ENCODE peak calls at places on chromosomes 12 and 14, in eight cellular contexts. One of them, this sample, is unnamed.

GRCh38 chr12:1365703-1366102 is 228.7 kb downstream of the FBXL14 start:
- DNase-seq in AML-193: no peak
- DNase-seq in activated CD4-positive, alpha-beta T cell treated with anti-CD3 and anti-CD28 coated beads, Interleukin-2, amount 50 U/mL, for 24 hours: no peak
- DNase-seq in activated T-cell treated with anti-CD3 and anti-CD28 coated beads for 4 hours: no peak
- DNase-seq in transverse colon: no peak
- DNase-seq in neural crest cell: no peak
- DNase-seq in amygdala: no peak
- DNase-seq in frontal cortex: no peak
- DNase-seq in this sample: no peak

GRCh38 chr12:76072568-76072967 is 11.9 kb downstream of the NAP1L1 start:
- DNase-seq in frontal cortex: no peak
- DNase-seq in activated CD4-positive, alpha-beta T cell treated with anti-CD3 and anti-CD28 coated beads, Interleukin-2, amount 50 U/mL, for 24 hours: no peak
- DNase-seq in AML-193: no peak
- DNase-seq in activated T-cell treated with anti-CD3 and anti-CD28 coated beads for 4 hours: no peak
- DNase-seq in transverse colon: no peak
- DNase-seq in amygdala: no peak
- DNase-seq in neural crest cell: no peak
- DNase-seq in this sample: no peak

GRCh38 chr12:71726548-71726947 is 28.1 kb upstream of the RAB21 start:
- DNase-seq in frontal cortex: no peak
- DNase-seq in AML-193: no peak
- DNase-seq in transverse colon: no peak
- DNase-seq in activated CD4-positive, alpha-beta T cell treated with anti-CD3 and anti-CD28 coated beads, Interleukin-2, amount 50 U/mL, for 24 hours: no peak
- DNase-seq in neural crest cell: no peak
- DNase-seq in activated T-cell treated with anti-CD3 and anti-CD28 coated beads for 4 hours: no peak
- DNase-seq in amygdala: no peak
- DNase-seq in this sample: no peak

GRCh38 chr14:99966912-99967311 is 98.3 kb upstream of the EVL start:
- DNase-seq in activated T-cell treated with anti-CD3 and anti-CD28 coated beads for 4 hours: no peak
- DNase-seq in neural crest cell: no peak
- DNase-seq in AML-193: no peak
- DNase-seq in activated CD4-positive, alpha-beta T cell treated with anti-CD3 and anti-CD28 coated beads, Interleukin-2, amount 50 U/mL, for 24 hours: no peak
- DNase-seq in transverse colon: no peak
- DNase-seq in frontal cortex: no peak
- DNase-seq in amygdala: no peak
- DNase-seq in this sample: no peak

GRCh38 chr12:109294286-109294796 is 14.7 kb downstream of the FOXN4 start:
- DNase-seq in AML-193: no peak
- DNase-seq in activated CD4-positive, alpha-beta T cell treated with anti-CD3 and anti-CD28 coated beads, Interleukin-2, amount 50 U/mL, for 24 hours: no peak
- DNase-seq in transverse colon: no peak
- DNase-seq in activated T-cell treated with anti-CD3 and anti-CD28 coated beads for 4 hours: no peak
- DNase-seq in frontal cortex: no peak
- DNase-seq in amygdala: no peak
- DNase-seq in neural crest cell: no peak
- DNase-seq in this sample: no peak

GRCh38 chr14:95380350-95381042 is 60.8 kb upstream of the CLMN start:
- DNase-seq in frontal cortex: no peak
- DNase-seq in transverse colon: no peak
- DNase-seq in activated CD4-positive, alpha-beta T cell treated with anti-CD3 and anti-CD28 coated beads, Interleukin-2, amount 50 U/mL, for 24 hours: no peak
- DNase-seq in neural crest cell: no peak
- DNase-seq in activated T-cell treated with anti-CD3 and anti-CD28 coated beads for 4 hours: no peak
- DNase-seq in amygdala: no peak
- DNase-seq in AML-193: no peak
- DNase-seq in this sample: no peak

GRCh38 chr12:131203666-131204415 is 250.1 kb downstream of the ADGRD1 start:
- DNase-seq in activated T-cell treated with anti-CD3 and anti-CD28 coated beads for 4 hours: no peak
- DNase-seq in frontal cortex: no peak
- DNase-seq in amygdala: no peak
- DNase-seq in transverse colon: no peak
- DNase-seq in activated CD4-positive, alpha-beta T cell treated with anti-CD3 and anti-CD28 coated beads, Interleukin-2, amount 50 U/mL, for 24 hours: no peak
- DNase-seq in neural crest cell: no peak
- DNase-seq in AML-193: no peak
- DNase-seq in this sample: no peak

GRCh38 chr14:94123868-94124267 is 5.5 kb downstream of the IFI27L2 start:
- DNase-seq in transverse colon: no peak
- DNase-seq in neural crest cell: no peak
- DNase-seq in activated CD4-positive, alpha-beta T cell treated with anti-CD3 and anti-CD28 coated beads, Interleukin-2, amount 50 U/mL, for 24 hours: no peak
- DNase-seq in frontal cortex: no peak
- DNase-seq in activated T-cell treated with anti-CD3 and anti-CD28 coated beads for 4 hours: no peak
- DNase-seq in AML-193: no peak
- DNase-seq in amygdala: no peak
- DNase-seq in this sample: no peak

GRCh38 chr14:76257111-76257803 is 105.5 kb downstream of the GPATCH2L start:
- DNase-seq in activated CD4-positive, alpha-beta T cell treated with anti-CD3 and anti-CD28 coated beads, Interleukin-2, amount 50 U/mL, for 24 hours: no peak
- DNase-seq in activated T-cell treated with anti-CD3 and anti-CD28 coated beads for 4 hours: no peak
- DNase-seq in frontal cortex: no peak
- DNase-seq in transverse colon: no peak
- DNase-seq in amygdala: no peak
- DNase-seq in neural crest cell: no peak
- DNase-seq in AML-193: no peak
- DNase-seq in this sample: no peak

GRCh38 chr14:98711453-98711852 is 560.5 kb downstream of the BCL11B start:
- DNase-seq in activated T-cell treated with anti-CD3 and anti-CD28 coated beads for 4 hours: no peak
- DNase-seq in AML-193: no peak
- DNase-seq in neural crest cell: no peak
- DNase-seq in amygdala: no peak
- DNase-seq in activated CD4-positive, alpha-beta T cell treated with anti-CD3 and anti-CD28 coated beads, Interleukin-2, amount 50 U/mL, for 24 hours: no peak
- DNase-seq in frontal cortex: no peak
- DNase-seq in transverse colon: no peak
- DNase-seq in this sample: no peak

GRCh38 chr14:101191882-101192660 is 288.5 kb upstream of the RTL1 start:
- DNase-seq in activated T-cell treated with anti-CD3 and anti-CD28 coated beads for 4 hours: no peak
- DNase-seq in AML-193: no peak
- DNase-seq in amygdala: no peak
- DNase-seq in transverse colon: no peak
- DNase-seq in frontal cortex: no peak
- DNase-seq in neural crest cell: no peak
- DNase-seq in activated CD4-positive, alpha-beta T cell treated with anti-CD3 and anti-CD28 coated beads, Interleukin-2, amount 50 U/mL, for 24 hours: no peak
- DNase-seq in this sample: no peak

GRCh38 chr14:98945611-98946570 is 326.1 kb downstream of the BCL11B start:
- DNase-seq in activated T-cell treated with anti-CD3 and anti-CD28 coated beads for 4 hours: no peak
- DNase-seq in frontal cortex: no peak
- DNase-seq in activated CD4-positive, alpha-beta T cell treated with anti-CD3 and anti-CD28 coated beads, Interleukin-2, amount 50 U/mL, for 24 hours: no peak
- DNase-seq in transverse colon: no peak
- DNase-seq in amygdala: no peak
- DNase-seq in neural crest cell: no peak
- DNase-seq in AML-193: no peak
- DNase-seq in this sample: no peak

GRCh38 chr12:122790393-122791075 is 16.2 kb downstream of the CCDC62 start:
- DNase-seq in activated CD4-positive, alpha-beta T cell treated with anti-CD3 and anti-CD28 coated beads, Interleukin-2, amount 50 U/mL, for 24 hours: no peak
- DNase-seq in neural crest cell: no peak
- DNase-seq in frontal cortex: no peak
- DNase-seq in transverse colon: no peak
- DNase-seq in AML-193: no peak
- DNase-seq in activated T-cell treated with anti-CD3 and anti-CD28 coated beads for 4 hours: no peak
- DNase-seq in amygdala: no peak
- DNase-seq in this sample: no peak

GRCh38 chr14:52706286-52706685 is 714 bp upstream of the PSMC6 start:
- DNase-seq in AML-193: no peak
- DNase-seq in amygdala: no peak
- DNase-seq in activated T-cell treated with anti-CD3 and anti-CD28 coated beads for 4 hours: peak
- DNase-seq in transverse colon: no peak
- DNase-seq in activated CD4-positive, alpha-beta T cell treated with anti-CD3 and anti-CD28 coated beads, Interleukin-2, amount 50 U/mL, for 24 hours: no peak
- DNase-seq in frontal cortex: no peak
- DNase-seq in neural crest cell: no peak
- DNase-seq in this sample: no peak

GRCh38 chr12:17528394-17528793 is 561.6 kb downstream of the RERGL start:
- DNase-seq in AML-193: no peak
- DNase-seq in frontal cortex: no peak
- DNase-seq in amygdala: no peak
- DNase-seq in activated CD4-positive, alpha-beta T cell treated with anti-CD3 and anti-CD28 coated beads, Interleukin-2, amount 50 U/mL, for 24 hours: no peak
- DNase-seq in activated T-cell treated with anti-CD3 and anti-CD28 coated beads for 4 hours: no peak
- DNase-seq in transverse colon: no peak
- DNase-seq in neural crest cell: no peak
- DNase-seq in this sample: no peak

GRCh38 chr12:67077617-67078016 is 191.5 kb upstream of the CAND1 start:
- DNase-seq in activated CD4-positive, alpha-beta T cell treated with anti-CD3 and anti-CD28 coated beads, Interleukin-2, amount 50 U/mL, for 24 hours: no peak
- DNase-seq in amygdala: no peak
- DNase-seq in transverse colon: no peak
- DNase-seq in activated T-cell treated with anti-CD3 and anti-CD28 coated beads for 4 hours: no peak
- DNase-seq in frontal cortex: no peak
- DNase-seq in AML-193: no peak
- DNase-seq in neural crest cell: no peak
- DNase-seq in this sample: no peak

GRCh38 chr14:21104448-21105060 is 3.7 kb downstream of the TMEM253 start:
- DNase-seq in amygdala: peak
- DNase-seq in transverse colon: peak
- DNase-seq in neural crest cell: peak
- DNase-seq in activated CD4-positive, alpha-beta T cell treated with anti-CD3 and anti-CD28 coated beads, Interleukin-2, amount 50 U/mL, for 24 hours: peak
- DNase-seq in activated T-cell treated with anti-CD3 and anti-CD28 coated beads for 4 hours: peak
- DNase-seq in AML-193: peak
- DNase-seq in frontal cortex: peak
- DNase-seq in this sample: peak

GRCh38 chr12:5096241-5096880 is 52.7 kb downstream of the KCNA5 start:
- DNase-seq in neural crest cell: no peak
- DNase-seq in transverse colon: no peak
- DNase-seq in amygdala: no peak
- DNase-seq in activated T-cell treated with anti-CD3 and anti-CD28 coated beads for 4 hours: no peak
- DNase-seq in activated CD4-positive, alpha-beta T cell treated with anti-CD3 and anti-CD28 coated beads, Interleukin-2, amount 50 U/mL, for 24 hours: no peak
- DNase-seq in frontal cortex: no peak
- DNase-seq in AML-193: no peak
- DNase-seq in this sample: no peak

GRCh38 chr12:123363743-123364531 is 710 bp downstream of the SBNO1 start:
- DNase-seq in activated CD4-positive, alpha-beta T cell treated with anti-CD3 and anti-CD28 coated beads, Interleukin-2, amount 50 U/mL, for 24 hours: peak
- DNase-seq in neural crest cell: peak
- DNase-seq in transverse colon: peak
- DNase-seq in frontal cortex: no peak
- DNase-seq in amygdala: no peak
- DNase-seq in AML-193: no peak
- DNase-seq in activated T-cell treated with anti-CD3 and anti-CD28 coated beads for 4 hours: peak
- DNase-seq in this sample: no peak

GRCh38 chr12:24537241-24537860 is 411.6 kb downstream of the BCAT1 start:
- DNase-seq in neural crest cell: no peak
- DNase-seq in AML-193: no peak
- DNase-seq in frontal cortex: no peak
- DNase-seq in transverse colon: no peak
- DNase-seq in activated CD4-positive, alpha-beta T cell treated with anti-CD3 and anti-CD28 coated beads, Interleukin-2, amount 50 U/mL, for 24 hours: no peak
- DNase-seq in activated T-cell treated with anti-CD3 and anti-CD28 coated beads for 4 hours: no peak
- DNase-seq in amygdala: no peak
- DNase-seq in this sample: no peak

GRCh38 chr14:21105095-21105494 is 4.2 kb downstream of the TMEM253 start:
- DNase-seq in transverse colon: no peak
- DNase-seq in amygdala: no peak
- DNase-seq in activated CD4-positive, alpha-beta T cell treated with anti-CD3 and anti-CD28 coated beads, Interleukin-2, amount 50 U/mL, for 24 hours: no peak
- DNase-seq in frontal cortex: no peak
- DNase-seq in activated T-cell treated with anti-CD3 and anti-CD28 coated beads for 4 hours: no peak
- DNase-seq in AML-193: no peak
- DNase-seq in neural crest cell: no peak
- DNase-seq in this sample: no peak

GRCh38 chr14:99191663-99192621 is 80.1 kb downstream of the BCL11B start:
- DNase-seq in activated T-cell treated with anti-CD3 and anti-CD28 coated beads for 4 hours: no peak
- DNase-seq in frontal cortex: no peak
- DNase-seq in AML-193: no peak
- DNase-seq in neural crest cell: no peak
- DNase-seq in amygdala: no peak
- DNase-seq in activated CD4-positive, alpha-beta T cell treated with anti-CD3 and anti-CD28 coated beads, Interleukin-2, amount 50 U/mL, for 24 hours: no peak
- DNase-seq in transverse colon: peak
- DNase-seq in this sample: no peak

GRCh38 chr12:65895759-65896656 is 71.7 kb downstream of the HMGA2 start:
- DNase-seq in AML-193: no peak
- DNase-seq in activated CD4-positive, alpha-beta T cell treated with anti-CD3 and anti-CD28 coated beads, Interleukin-2, amount 50 U/mL, for 24 hours: no peak
- DNase-seq in amygdala: no peak
- DNase-seq in activated T-cell treated with anti-CD3 and anti-CD28 coated beads for 4 hours: no peak
- DNase-seq in transverse colon: no peak
- DNase-seq in frontal cortex: no peak
- DNase-seq in neural crest cell: no peak
- DNase-seq in this sample: no peak

GRCh38 chr14:74401504-74402241 is 24.3 kb downstream of the SYNDIG1L start:
- DNase-seq in AML-193: no peak
- DNase-seq in transverse colon: peak
- DNase-seq in activated CD4-positive, alpha-beta T cell treated with anti-CD3 and anti-CD28 coated beads, Interleukin-2, amount 50 U/mL, for 24 hours: no peak
- DNase-seq in frontal cortex: no peak
- DNase-seq in activated T-cell treated with anti-CD3 and anti-CD28 coated beads for 4 hours: peak
- DNase-seq in neural crest cell: peak
- DNase-seq in amygdala: no peak
- DNase-seq in this sample: no peak

GRCh38 chr12:31524791-31525495 is 66.0 kb downstream of the DENND5B start:
- DNase-seq in activated T-cell treated with anti-CD3 and anti-CD28 coated beads for 4 hours: no peak
- DNase-seq in frontal cortex: no peak
- DNase-seq in transverse colon: no peak
- DNase-seq in neural crest cell: no peak
- DNase-seq in amygdala: no peak
- DNase-seq in AML-193: no peak
- DNase-seq in activated CD4-positive, alpha-beta T cell treated with anti-CD3 and anti-CD28 coated beads, Interleukin-2, amount 50 U/mL, for 24 hours: no peak
- DNase-seq in this sample: no peak

GRCh38 chr12:88393017-88393767 is 187.1 kb downstream of the KITLG start:
- DNase-seq in activated CD4-positive, alpha-beta T cell treated with anti-CD3 and anti-CD28 coated beads, Interleukin-2, amount 50 U/mL, for 24 hours: no peak
- DNase-seq in activated T-cell treated with anti-CD3 and anti-CD28 coated beads for 4 hours: no peak
- DNase-seq in frontal cortex: no peak
- DNase-seq in transverse colon: no peak
- DNase-seq in AML-193: peak
- DNase-seq in neural crest cell: no peak
- DNase-seq in amygdala: no peak
- DNase-seq in this sample: no peak

GRCh38 chr14:70032447-70032846 is 153.2 kb downstream of the SMOC1 start:
- DNase-seq in activated CD4-positive, alpha-beta T cell treated with anti-CD3 and anti-CD28 coated beads, Interleukin-2, amount 50 U/mL, for 24 hours: no peak
- DNase-seq in transverse colon: no peak
- DNase-seq in activated T-cell treated with anti-CD3 and anti-CD28 coated beads for 4 hours: no peak
- DNase-seq in AML-193: no peak
- DNase-seq in amygdala: no peak
- DNase-seq in neural crest cell: no peak
- DNase-seq in frontal cortex: no peak
- DNase-seq in this sample: no peak

GRCh38 chr12:12612403-12612802 is 727 bp downstream of the CREBL2 start:
- DNase-seq in activated CD4-positive, alpha-beta T cell treated with anti-CD3 and anti-CD28 coated beads, Interleukin-2, amount 50 U/mL, for 24 hours: no peak
- DNase-seq in AML-193: peak
- DNase-seq in activated T-cell treated with anti-CD3 and anti-CD28 coated beads for 4 hours: no peak
- DNase-seq in transverse colon: no peak
- DNase-seq in frontal cortex: peak
- DNase-seq in neural crest cell: peak
- DNase-seq in amygdala: no peak
- DNase-seq in this sample: no peak

GRCh38 chr12:98532687-98533304 is 17.4 kb downstream of the TMPO start:
- DNase-seq in amygdala: no peak
- DNase-seq in AML-193: peak
- DNase-seq in frontal cortex: no peak
- DNase-seq in activated T-cell treated with anti-CD3 and anti-CD28 coated beads for 4 hours: no peak
- DNase-seq in neural crest cell: no peak
- DNase-seq in activated CD4-positive, alpha-beta T cell treated with anti-CD3 and anti-CD28 coated beads, Interleukin-2, amount 50 U/mL, for 24 hours: no peak
- DNase-seq in transverse colon: no peak
- DNase-seq in this sample: no peak

GRCh38 chr12:73677520-73678291 is 859.9 kb upstream of the ATXN7L3B start:
- DNase-seq in activated CD4-positive, alpha-beta T cell treated with anti-CD3 and anti-CD28 coated beads, Interleukin-2, amount 50 U/mL, for 24 hours: no peak
- DNase-seq in transverse colon: no peak
- DNase-seq in activated T-cell treated with anti-CD3 and anti-CD28 coated beads for 4 hours: no peak
- DNase-seq in frontal cortex: no peak
- DNase-seq in amygdala: no peak
- DNase-seq in AML-193: no peak
- DNase-seq in neural crest cell: no peak
- DNase-seq in this sample: no peak

GRCh38 chr12:70828391-70828790 is 92.1 kb downstream of the PTPRR start:
- DNase-seq in activated T-cell treated with anti-CD3 and anti-CD28 coated beads for 4 hours: no peak
- DNase-seq in AML-193: no peak
- DNase-seq in neural crest cell: no peak
- DNase-seq in transverse colon: no peak
- DNase-seq in activated CD4-positive, alpha-beta T cell treated with anti-CD3 and anti-CD28 coated beads, Interleukin-2, amount 50 U/mL, for 24 hours: no peak
- DNase-seq in frontal cortex: no peak
- DNase-seq in amygdala: no peak
- DNase-seq in this sample: no peak

GRCh38 chr12:58496411-58496810 is 423.9 kb downstream of the LRIG3 start:
- DNase-seq in AML-193: no peak
- DNase-seq in frontal cortex: no peak
- DNase-seq in amygdala: no peak
- DNase-seq in activated T-cell treated with anti-CD3 and anti-CD28 coated beads for 4 hours: no peak
- DNase-seq in transverse colon: no peak
- DNase-seq in activated CD4-positive, alpha-beta T cell treated with anti-CD3 and anti-CD28 coated beads, Interleukin-2, amount 50 U/mL, for 24 hours: no peak
- DNase-seq in neural crest cell: no peak
- DNase-seq in this sample: no peak

GRCh38 chr12:79655036-79655435 is 35.7 kb downstream of the PAWR start:
- DNase-seq in frontal cortex: no peak
- DNase-seq in activated CD4-positive, alpha-beta T cell treated with anti-CD3 and anti-CD28 coated beads, Interleukin-2, amount 50 U/mL, for 24 hours: no peak
- DNase-seq in transverse colon: no peak
- DNase-seq in neural crest cell: no peak
- DNase-seq in AML-193: no peak
- DNase-seq in amygdala: no peak
- DNase-seq in activated T-cell treated with anti-CD3 and anti-CD28 coated beads for 4 hours: no peak
- DNase-seq in this sample: no peak

GRCh38 chr14:102949062-102949800 is 26.8 kb downstream of the AMN start:
- DNase-seq in activated CD4-positive, alpha-beta T cell treated with anti-CD3 and anti-CD28 coated beads, Interleukin-2, amount 50 U/mL, for 24 hours: no peak
- DNase-seq in neural crest cell: no peak
- DNase-seq in activated T-cell treated with anti-CD3 and anti-CD28 coated beads for 4 hours: peak
- DNase-seq in transverse colon: peak
- DNase-seq in amygdala: no peak
- DNase-seq in frontal cortex: no peak
- DNase-seq in AML-193: peak
- DNase-seq in this sample: no peak

This sample was measured in NCI-H1930.